ENCODE peak calls at places on chromosomes 16 and 17, in ten cellular contexts. One of them, this sample, is unnamed.

GRCh38 chr17:49753959-49754391 is 10.0 kb downstream of the FAM117A start:
- DNase-seq in SHP77: no peak
- DNase-seq in sciatic nerve: no peak
- DNase-seq in anterior cingulate cortex: no peak
- DNase-seq in NCI-H1694 treated with DMSO at 0.1 percent for 48 hours: no peak
- DNase-seq in ecto neural progenitor cell: no peak
- DNase-seq in activated CD4-positive, alpha-beta T cell treated with anti-CD3 and anti-CD28 coated beads for 24 hours: no peak
- DNase-seq in NCI-H460: no peak
- DNase-seq in LoVo: no peak
- DNase-seq in hepatocyte: peak
- DNase-seq in this sample: no peak

GRCh38 chr16:51950118-51950517 is 596.8 kb downstream of the TOX3 start:
- DNase-seq in SHP77: no peak
- DNase-seq in sciatic nerve: no peak
- DNase-seq in anterior cingulate cortex: no peak
- DNase-seq in NCI-H1694 treated with DMSO at 0.1 percent for 48 hours: no peak
- DNase-seq in ecto neural progenitor cell: no peak
- DNase-seq in activated CD4-positive, alpha-beta T cell treated with anti-CD3 and anti-CD28 coated beads for 24 hours: no peak
- DNase-seq in NCI-H460: no peak
- DNase-seq in LoVo: no peak
- DNase-seq in hepatocyte: no peak
- DNase-seq in this sample: no peak

GRCh38 chr17:39666231-39666600 is 1.1 kb downstream of the TCAP start:
- DNase-seq in SHP77: no peak
- DNase-seq in sciatic nerve: no peak
- DNase-seq in anterior cingulate cortex: no peak
- DNase-seq in NCI-H1694 treated with DMSO at 0.1 percent for 48 hours: no peak
- DNase-seq in ecto neural progenitor cell: no peak
- DNase-seq in activated CD4-positive, alpha-beta T cell treated with anti-CD3 and anti-CD28 coated beads for 24 hours: no peak
- DNase-seq in NCI-H460: no peak
- DNase-seq in LoVo: no peak
- DNase-seq in hepatocyte: no peak
- DNase-seq in this sample: no peak

GRCh38 chr16:18803569-18804462 is 2.5 kb upstream of the ARL6IP1 start:
- DNase-seq in SHP77: no peak
- DNase-seq in sciatic nerve: no peak
- DNase-seq in anterior cingulate cortex: no peak
- DNase-seq in NCI-H1694 treated with DMSO at 0.1 percent for 48 hours: no peak
- DNase-seq in ecto neural progenitor cell: no peak
- DNase-seq in activated CD4-positive, alpha-beta T cell treated with anti-CD3 and anti-CD28 coated beads for 24 hours: no peak
- DNase-seq in NCI-H460: peak
- DNase-seq in LoVo: no peak
- DNase-seq in hepatocyte: no peak
- DNase-seq in this sample: no peak

GRCh38 chr17:72336026-72336803 is 215.4 kb downstream of the SOX9 start:
- DNase-seq in SHP77: no peak
- DNase-seq in sciatic nerve: no peak
- DNase-seq in anterior cingulate cortex: peak
- DNase-seq in NCI-H1694 treated with DMSO at 0.1 percent for 48 hours: no peak
- DNase-seq in ecto neural progenitor cell: no peak
- DNase-seq in activated CD4-positive, alpha-beta T cell treated with anti-CD3 and anti-CD28 coated beads for 24 hours: no peak
- DNase-seq in NCI-H460: no peak
- DNase-seq in LoVo: no peak
- DNase-seq in hepatocyte: no peak
- DNase-seq in this sample: no peak

GRCh38 chr17:44906010-44906646 is 6.9 kb upstream of the EFTUD2 start:
- DNase-seq in SHP77: no peak
- DNase-seq in sciatic nerve: no peak
- DNase-seq in anterior cingulate cortex: no peak
- DNase-seq in NCI-H1694 treated with DMSO at 0.1 percent for 48 hours: no peak
- DNase-seq in ecto neural progenitor cell: no peak
- DNase-seq in activated CD4-positive, alpha-beta T cell treated with anti-CD3 and anti-CD28 coated beads for 24 hours: no peak
- DNase-seq in NCI-H460: peak
- DNase-seq in LoVo: peak
- DNase-seq in hepatocyte: no peak
- DNase-seq in this sample: peak

GRCh38 chr16:67442581-67443255 is 11.8 kb downstream of the HSD11B2 start:
- DNase-seq in SHP77: no peak
- DNase-seq in sciatic nerve: no peak
- DNase-seq in anterior cingulate cortex: no peak
- DNase-seq in NCI-H1694 treated with DMSO at 0.1 percent for 48 hours: no peak
- DNase-seq in ecto neural progenitor cell: no peak
- DNase-seq in activated CD4-positive, alpha-beta T cell treated with anti-CD3 and anti-CD28 coated beads for 24 hours: no peak
- DNase-seq in NCI-H460: no peak
- DNase-seq in LoVo: no peak
- DNase-seq in hepatocyte: no peak
- DNase-seq in this sample: no peak

GRCh38 chr17:77948690-77949114 is 9.8 kb upstream of the TNRC6C start:
- DNase-seq in SHP77: peak
- DNase-seq in sciatic nerve: no peak
- DNase-seq in anterior cingulate cortex: no peak
- DNase-seq in NCI-H1694 treated with DMSO at 0.1 percent for 48 hours: no peak
- DNase-seq in ecto neural progenitor cell: peak
- DNase-seq in activated CD4-positive, alpha-beta T cell treated with anti-CD3 and anti-CD28 coated beads for 24 hours: no peak
- DNase-seq in NCI-H460: peak
- DNase-seq in LoVo: no peak
- DNase-seq in hepatocyte: peak
- DNase-seq in this sample: no peak

GRCh38 chr16:75096730-75097129 is 19.9 kb downstream of the LDHD start:
- DNase-seq in SHP77: no peak
- DNase-seq in sciatic nerve: no peak
- DNase-seq in anterior cingulate cortex: no peak
- DNase-seq in NCI-H1694 treated with DMSO at 0.1 percent for 48 hours: no peak
- DNase-seq in ecto neural progenitor cell: no peak
- DNase-seq in activated CD4-positive, alpha-beta T cell treated with anti-CD3 and anti-CD28 coated beads for 24 hours: no peak
- DNase-seq in NCI-H460: no peak
- DNase-seq in LoVo: peak
- DNase-seq in hepatocyte: no peak
- DNase-seq in this sample: no peak

This sample was measured in foreskin keratinocyte.